ENCODE peak calls at places on chromosomes 7 and 10, in eight cellular contexts. J is left lung; U is mesendoderm; M is cardiac muscle cell; R is mammary epithelial cell; H is right atrium auricular region; C is effector memory CD4-positive, alpha-beta T cell; Z is stomach. Q is an unnamed sample. For H3K4me1, the result is how much of the 10 kb centered on the place peaks cover.

GRCh38 chr10:100828744-100829102 is 83.3 kb downstream of the PAX2 start:
- DNase-seq in Z (no peak), M (peak), U (peak), J (peak), R (no peak), C (no peak), H (no peak), Q (no peak)

GRCh38 chr7:116030626-116031276 is at the start of gene TFEC:
- DNase-seq in C (no peak), H (no peak), R (peak), J (no peak), U (peak), M (no peak), Z (no peak), Q (no peak)

GRCh38 chr10:80204801-80205477 is 398 bp downstream of the ANXA11 start:
- DNase-seq in C (peak), R (no peak), U (peak), H (no peak), J (no peak), Z (peak), M (peak), Q (no peak)

GRCh38 chr7:107813524-107813923 is 10.5 kb upstream of the SLC26A3 start:
- DNase-seq in R (no peak), U (no peak), J (no peak), Z (no peak), M (no peak), H (no peak), C (no peak), Q (no peak)

GRCh38 chr10:60737242-60737641 is 41.0 kb upstream of the CDK1 start:
- DNase-seq in C (no peak), J (no peak), M (no peak), R (no peak), U (no peak), H (no peak), Z (no peak), Q (no peak)

GRCh38 chr7:136857573-136857972 is 10.9 kb upstream of the CHRM2 start:
- DNase-seq in H (no peak), J (no peak), U (peak), Z (no peak), C (no peak), M (peak), R (peak), Q (no peak)

GRCh38 chr7:157997991-157998505 is 589.6 kb downstream of the PTPRN2 start:
- DNase-seq in Z (no peak), M (no peak), C (no peak), U (no peak), H (no peak), R (no peak), J (peak), Q (no peak)

GRCh38 chr10:3763035-3763456 is 22.0 kb downstream of the KLF6 start:
- DNase-seq in J (peak), M (no peak), H (peak), Z (no peak), C (no peak), U (no peak), R (peak), Q (no peak)

GRCh38 chr10:48455055-48455391 is 148.5 kb downstream of the MAPK8 start:
- DNase-seq in J (no peak), C (no peak), R (no peak), H (peak), U (no peak), Z (no peak), M (no peak), Q (no peak)

GRCh38 chr10:104274762-104275721 is 6.1 kb downstream of the GSTO2 start:
- DNase-seq in H (no peak), R (peak), Z (peak), J (peak), U (peak), M (peak), C (no peak), Q (peak)

GRCh38 chr10:86188326-86188725 is 178.3 kb downstream of the GRID1 start:
- DNase-seq in H (no peak), Z (peak), C (no peak), J (no peak), M (no peak), U (no peak), R (no peak), Q (no peak)

GRCh38 chr7:83161851-83162401 is 758 bp downstream of the PCLO start:
- DNase-seq in R (peak), H (no peak), Z (no peak), C (no peak), J (no peak), U (peak), M (no peak), Q (no peak)

GRCh38 chr10:88743999-88744398 is 15.8 kb upstream of the LIPN start:
- DNase-seq in U (peak), Z (no peak), R (no peak), C (no peak), M (no peak), H (no peak), J (no peak), Q (no peak)

GRCh38 chr7:101618207-101618839 is 10.8 kb downstream of the MYL10 start:
- DNase-seq in U (no peak), H (no peak), C (no peak), Z (no peak), M (no peak), R (no peak), J (peak), Q (no peak)

GRCh38 chr10:1360581-1361164 is 304.5 kb downstream of the WDR37 start:
- DNase-seq in C (no peak), J (no peak), Z (no peak), H (no peak), R (no peak), M (peak), U (peak), Q (no peak)

GRCh38 chr7:137820677-137821420 is 25.9 kb downstream of the DGKI start:
- DNase-seq in Z (no peak), J (no peak), H (peak), U (peak), M (peak), R (no peak), C (no peak), Q (no peak)

GRCh38 chr10:22253578-22253882 is 35.7 kb upstream of the EBLN1 start:
- DNase-seq in C (peak), Z (no peak), J (peak), M (no peak), H (peak), U (peak), R (no peak), Q (peak)

GRCh38 chr7:92836489-92837213 is at the start of gene CDK6:
- DNase-seq in M (peak), C (peak), Z (peak), R (peak), U (peak), J (peak), H (no peak), Q (peak)
- H3K27ac ChIP-seq in M (peak), C (peak), Z (peak), R (peak), U (peak), J (peak), H (peak), Q (peak)

GRCh38 chr10:71239946-71240795 is 27.8 kb downstream of the UNC5B start:
- DNase-seq in J (no peak), Z (no peak), C (no peak), U (no peak), R (no peak), M (no peak), H (no peak), Q (no peak)
- H3K4me3 ChIP-seq in J (no peak), Z (no peak), C (no peak), U (no peak), R (no peak), M (no peak), H (no peak), Q (no peak)

DNA sequence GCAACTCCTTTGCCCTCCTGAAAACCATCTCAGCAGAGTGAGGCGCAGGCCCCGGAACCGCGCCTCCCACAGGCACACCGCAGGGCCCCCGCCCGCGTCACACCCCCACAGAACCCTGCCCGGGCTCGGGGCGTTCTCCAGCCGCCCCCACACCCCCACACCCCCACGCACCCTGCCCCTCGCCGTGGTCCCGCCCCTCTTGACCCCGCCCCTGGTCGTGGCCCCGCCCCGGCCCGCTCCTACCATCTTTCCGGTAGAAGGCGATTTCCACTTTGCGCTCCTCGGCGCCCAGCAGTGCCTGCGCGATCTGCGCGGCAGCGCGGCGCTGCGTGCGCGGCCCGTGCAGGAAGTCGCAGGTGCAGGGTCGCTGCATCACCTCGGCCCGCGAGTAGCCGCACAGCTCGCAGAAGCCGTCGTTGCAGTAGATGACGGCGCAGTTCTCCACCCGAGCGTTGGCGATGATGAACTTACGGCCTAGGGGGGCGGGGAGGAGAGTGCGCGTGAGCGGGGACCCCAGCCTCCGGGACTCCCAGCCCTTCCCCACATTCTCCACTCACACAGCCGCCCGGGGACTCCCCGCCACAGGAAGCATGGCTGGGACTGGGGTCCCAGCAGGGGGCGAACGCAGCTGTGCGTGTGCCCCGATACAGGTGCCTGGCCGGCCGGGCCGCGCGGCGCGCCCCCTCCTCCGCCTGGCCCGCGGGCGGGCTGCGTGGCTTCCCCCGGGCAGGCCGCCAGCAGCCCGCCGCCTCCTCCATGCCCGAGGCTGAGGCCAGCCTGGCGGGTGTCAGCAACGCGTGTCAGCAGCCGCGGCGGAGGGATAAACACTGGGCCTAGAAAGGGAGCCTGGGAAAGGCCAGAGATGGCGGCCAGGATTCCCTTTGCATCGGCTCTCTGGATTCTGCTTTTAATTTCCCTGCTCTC is 3.4 kb downstream of the KCNH2 start:
- DNase-seq in C (peak), J (peak), R (no peak), Z (peak), H (no peak), U (no peak), M (peak), Q (peak)
- H3K4me1 ChIP-seq in C (under half), J (under half), R (under half), Z (under half), H (half or more), U (under half), M (half or more), Q (under half)

GRCh38 chr7:140036224-140036651 is 26.5 kb downstream of the PARP12 start:
- DNase-seq in M (no peak), R (no peak), Z (no peak), H (no peak), J (no peak), C (no peak), U (no peak), Q (no peak)
- H3K27ac ChIP-seq in M (no peak), R (no peak), Z (no peak), H (no peak), J (no peak), C (no peak), U (no peak), Q (no peak)

Q was measured in naive thymus-derived CD4-positive, alpha-beta T cell.